ENCODE peak calls at places on chromosome 9, in seven cellular contexts. R is chondrocyte; P is cardiac fibroblast; S is GM20000; K is PC-9; B is sigmoid colon; F is CD8-positive, alpha-beta T cell. G is an unnamed sample.

GRCh38 chr9:134331186-134332025 is 5.2 kb downstream of the RXRA start:
- DNase-seq in R (no peak), P (no peak), F (no peak), K (no peak), S (no peak), B (no peak), G (no peak)

GRCh38 chr9:138115506-138115905 is 237.9 kb downstream of the CACNA1B start:
- DNase-seq in P (no peak), S (no peak), K (no peak), B (no peak), R (no peak), F (no peak), G (no peak)

GRCh38 chr9:134611046-134611445 is 30.6 kb upstream of the COL5A1 start:
- DNase-seq in P (no peak), S (no peak), K (no peak), B (no peak), F (no peak), R (no peak), G (no peak)

GRCh38 chr9:17695482-17695881 is 116.6 kb downstream of the SH3GL2 start:
- DNase-seq in B (no peak), K (no peak), R (no peak), P (no peak), F (no peak), S (no peak), G (no peak)

GRCh38 chr9:120950421-120951388 is 24.1 kb upstream of the TRAF1 start:
- DNase-seq in B (no peak), F (no peak), S (no peak), K (no peak), P (peak; percentile 22), R (no peak), G (no peak)

GRCh38 chr9:87713278-87713989 is 12.5 kb upstream of the CTSL start:
- DNase-seq in R (no peak), S (no peak), F (no peak), B (peak; percentile 98), K (peak; percentile 89), P (peak; percentile 99), G (peak; percentile 80)

GRCh38 chr9:34163439-34163838 is 15.4 kb upstream of the UBAP1 start:
- DNase-seq in B (no peak), S (no peak), F (no peak), P (peak; percentile 50), K (peak; percentile 45), R (no peak), G (no peak)

GRCh38 chr9:3708751-3709150 is 182.9 kb upstream of the RFX3 start:
- DNase-seq in K (peak; percentile 49), R (no peak), S (no peak), B (no peak), F (no peak), P (peak; percentile 70), G (no peak)

GRCh38 chr9:129326061-129327005 is 148.3 kb upstream of the IER5L start:
- DNase-seq in R (no peak), B (no peak), S (no peak), F (no peak), K (no peak), P (no peak), G (no peak)

GRCh38 chr9:38227061-38227540 is 158.1 kb upstream of the SHB start:
- DNase-seq in R (no peak), S (peak; percentile 68), F (peak; percentile 54), K (peak; percentile 96), P (peak; percentile 60), B (no peak), G (no peak)

GRCh38 chr9:95250462-95251058 is 66.9 kb downstream of the FANCC start:
- DNase-seq in S (no peak), B (no peak), K (no peak), P (no peak), R (no peak), F (no peak), G (no peak)

GRCh38 chr9:77498891-77499290 is 149.2 kb downstream of the GNA14 start:
- DNase-seq in F (no peak), B (no peak), K (no peak), R (no peak), S (no peak), P (peak; percentile 86), G (no peak)

GRCh38 chr9:22452415-22453010 is 5.9 kb downstream of the DMRTA1 start:
- DNase-seq in R (no peak), P (peak; percentile 48), B (no peak), F (peak; percentile 28), K (no peak), S (peak; percentile 40), G (no peak)

GRCh38 chr9:83630938-83631457 is 8.1 kb downstream of the IDNK start:
- DNase-seq in K (no peak), B (no peak), R (no peak), F (no peak), S (no peak), P (no peak), G (no peak)

GRCh38 chr9:73523391-73523790 is 371.7 kb downstream of the ANXA1 start:
- DNase-seq in K (no peak), S (no peak), P (no peak), R (no peak), B (no peak), F (no peak), G (no peak)

GRCh38 chr9:127809002-127809561 is 6.4 kb downstream of the FPGS start:
- DNase-seq in K (no peak), B (no peak), P (no peak), S (peak; percentile 18), F (no peak), R (no peak), G (no peak)

DNA sequence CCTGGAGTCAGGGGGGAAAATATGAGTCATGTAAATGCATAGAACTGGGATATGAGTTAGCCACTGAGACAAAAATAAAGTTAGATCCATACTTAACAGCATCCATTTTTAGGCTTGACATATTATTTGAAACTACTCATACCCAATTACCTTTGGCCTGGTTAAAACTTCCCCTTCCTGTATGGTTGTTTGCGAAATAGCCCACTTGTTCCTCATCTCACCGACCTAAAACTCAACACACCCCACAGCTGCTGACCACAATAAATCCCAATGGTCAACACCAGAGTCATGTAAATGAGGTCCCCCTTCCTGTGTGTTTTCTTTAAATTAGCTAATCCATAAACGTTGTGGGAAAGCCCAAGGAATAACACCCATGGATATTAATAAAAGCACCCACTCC is 55.2 kb upstream of the TMEM215 start:
- DNase-seq in B (no peak), R (no peak), P (no peak), S (no peak), K (peak; percentile 74), F (no peak), G (no peak)
- TF ChIP-seq CTCF in B (no peak), R (no peak), P (no peak), S (no peak), K (no peak), F (no peak), G (no peak)

DNA sequence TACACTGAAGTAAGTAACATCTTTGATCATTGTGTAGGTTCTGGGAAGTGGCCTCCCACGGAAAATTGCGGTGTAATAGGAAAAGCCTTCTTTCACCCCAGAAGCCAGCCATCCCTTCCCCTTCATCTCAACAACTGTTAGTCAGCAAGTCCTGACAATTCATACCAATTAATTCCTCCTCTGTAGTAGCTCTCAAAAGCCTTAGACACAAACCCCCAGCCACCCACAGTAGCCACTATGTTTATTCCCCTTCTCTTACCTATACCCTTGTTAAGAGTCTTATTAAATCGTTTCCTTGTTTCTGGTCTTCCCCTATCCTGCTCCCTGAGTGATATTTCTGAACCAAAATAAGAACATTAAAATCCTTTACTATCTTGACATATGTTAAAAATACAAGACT is 143.6 kb downstream of the PCSK5 start:
- DNase-seq in P (no peak), R (no peak), B (no peak), F (no peak), S (no peak), K (no peak), G (no peak)
- TF ChIP-seq CTCF in P (no peak), R (no peak), B (no peak), F (no peak), S (no peak), K (no peak), G (no peak)

GRCh38 chr9:132832171-132832570 is 45.9 kb downstream of the AK8 start:
- DNase-seq in R (no peak), B (peak; percentile 26), K (no peak), S (no peak), P (no peak), F (no peak), G (no peak)

GRCh38 chr9:132826131-132826530 is 52.0 kb downstream of the AK8 start:
- DNase-seq in F (no peak), K (no peak), S (no peak), P (no peak), R (no peak), B (peak; percentile 35), G (no peak)

GRCh38 chr9:132827366-132827765 is 50.7 kb downstream of the AK8 start:
- DNase-seq in K (no peak), P (no peak), R (no peak), S (no peak), B (peak; percentile 48), F (no peak), G (no peak)

GRCh38 chr9:132826576-132827365 is 51.3 kb downstream of the AK8 start:
- DNase-seq in F (no peak), B (peak; percentile 46), S (no peak), R (no peak), P (no peak), K (no peak), G (no peak)

DNA sequence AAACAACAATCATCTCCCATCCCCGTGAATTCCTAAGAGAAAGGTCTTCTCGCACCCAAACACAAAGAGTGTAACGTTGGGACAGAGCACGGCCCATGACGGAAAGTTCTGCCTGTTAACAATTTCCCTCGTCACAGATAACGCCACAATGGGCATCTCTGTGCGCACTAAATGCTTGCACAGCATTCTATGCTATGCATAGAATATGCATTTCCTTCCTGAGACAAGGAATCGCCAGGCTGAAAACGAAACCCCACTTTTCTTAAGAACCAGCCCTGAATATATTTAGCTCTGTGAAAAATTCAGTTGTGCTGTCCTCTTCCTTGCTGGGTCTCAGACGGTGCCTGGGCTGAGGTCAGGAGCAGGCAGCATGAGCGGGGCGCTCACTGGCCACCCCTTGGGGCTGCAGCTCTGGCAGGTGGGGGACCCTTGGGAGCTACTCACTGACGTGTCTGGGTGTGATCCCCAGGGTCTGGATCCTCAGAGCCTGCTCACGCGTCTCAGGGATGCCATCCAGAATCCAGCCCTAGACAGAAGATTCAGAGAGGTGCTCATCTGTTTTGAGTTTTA is 49.8 kb downstream of the AK8 start:
- DNase-seq in B (peak; percentile 30), F (no peak), K (no peak), P (no peak), R (no peak), S (no peak), G (no peak)
- TF ChIP-seq CTCF in B (no peak), F (no peak), K (no peak), P (no peak), R (no peak), S (no peak), G (no peak)

DNA sequence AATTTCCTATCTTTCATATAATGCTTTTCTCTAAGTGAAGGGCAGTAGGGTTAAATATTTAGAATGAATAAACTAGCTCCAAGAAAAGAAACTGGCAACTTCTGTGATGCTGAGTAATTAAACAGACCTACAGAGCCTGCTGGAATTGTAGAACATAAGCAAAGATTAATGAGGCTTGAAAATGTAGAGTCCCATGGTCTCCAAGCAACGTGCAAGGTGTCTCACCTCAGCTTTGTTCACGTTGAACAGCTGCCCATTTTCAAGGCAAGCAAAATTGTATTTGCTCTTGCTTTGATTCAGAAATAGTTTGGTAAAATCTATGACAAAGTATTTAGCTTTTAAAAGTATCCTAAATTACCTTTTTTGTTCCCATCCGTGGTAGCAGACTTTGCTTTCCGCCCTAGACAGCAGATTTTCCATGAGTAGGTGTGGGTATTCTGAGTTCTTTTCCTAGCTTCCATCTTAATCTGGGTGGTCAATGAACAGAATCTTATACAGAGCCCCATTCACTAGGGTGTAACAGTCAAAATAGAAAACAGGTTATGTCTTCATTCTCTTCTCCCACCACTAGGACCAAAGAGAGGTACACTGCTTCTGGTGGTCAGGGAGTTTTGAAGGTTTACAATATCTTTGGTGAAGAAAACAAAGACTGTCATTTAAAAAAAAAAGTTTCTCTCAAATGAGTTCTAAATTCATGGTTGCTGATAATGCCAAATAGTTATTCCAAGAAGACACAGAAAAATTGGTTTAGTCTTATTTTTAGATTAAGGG is 52.1 kb upstream of the TYRP1 start:
- DNase-seq in K (no peak), S (no peak), F (no peak), R (no peak), P (no peak), B (no peak), G (no peak)
- TF ChIP-seq CTCF in K (no peak), S (no peak), F (no peak), R (peak; percentile 14), P (no peak), B (no peak), G (no peak)